ENCODE peak calls at places on chromosomes 12 and 14, in eight cellular contexts. P, E, O, Z, R, V, T and I are unnamed samples.

GRCh38 chr12:124686001-124686884 is 118.8 kb upstream of the NCOR2 start:
- DNase-seq in R (peak; percentile 90), E (no peak), O (no peak), V (peak; percentile 44), Z (no peak), T (no peak), P (peak; percentile 93), I (no peak)

GRCh38 chr12:105220150-105220928 is 15.6 kb downstream of the APPL2 start:
- DNase-seq in V (no peak), T (no peak), Z (no peak), O (no peak), P (no peak), R (no peak), E (no peak), I (no peak)

GRCh38 chr14:59087240-59087639 is 101.2 kb upstream of the DAAM1 start:
- DNase-seq in Z (no peak), P (no peak), R (no peak), E (no peak), O (no peak), V (no peak), T (no peak), I (no peak)

GRCh38 chr12:131755305-131756113 is 44.6 kb downstream of the SFSWAP start:
- DNase-seq in V (peak; percentile 34), P (peak; percentile 10), T (peak; percentile 45), R (peak; percentile 9), Z (no peak), E (no peak), O (peak; percentile 53), I (no peak)

GRCh38 chr12:114209852-114210251 is 196.1 kb downstream of the TBX5 start:
- DNase-seq in P (no peak), V (no peak), Z (no peak), O (no peak), T (no peak), R (no peak), E (no peak), I (no peak)

GRCh38 chr14:59836116-59836515 is 34.5 kb downstream of the RTN1 start:
- DNase-seq in V (no peak), P (peak; percentile 4), R (no peak), E (no peak), O (no peak), Z (no peak), T (no peak), I (no peak)

GRCh38 chr14:95339301-95339865 is 19.7 kb upstream of the CLMN start:
- DNase-seq in Z (no peak), R (no peak), E (peak; percentile 86), V (no peak), P (no peak), T (no peak), O (no peak), I (no peak)

GRCh38 chr12:63882844-63883243 is 38.3 kb downstream of the SRGAP1 start:
- DNase-seq in R (no peak), E (no peak), V (no peak), P (no peak), Z (no peak), T (peak; percentile 84), O (no peak), I (peak; percentile 2)

GRCh38 chr12:131368073-131369071 is 342.5 kb upstream of the SFSWAP start:
- DNase-seq in Z (no peak), R (no peak), P (no peak), E (no peak), T (no peak), O (no peak), V (no peak), I (no peak)

GRCh38 chr12:69388371-69388770 is 28.8 kb downstream of the YEATS4 start:
- DNase-seq in V (peak; percentile 76), O (peak; percentile 15), Z (no peak), R (peak; percentile 62), E (no peak), P (peak; percentile 50), T (no peak), I (no peak)

GRCh38 chr12:95349291-95349690 is 124.7 kb upstream of the METAP2 start:
- DNase-seq in V (no peak), O (no peak), E (no peak), T (no peak), P (no peak), Z (no peak), R (no peak), I (no peak)

GRCh38 chr12:111322336-111323250 is 46.3 kb downstream of the PHETA1 start:
- DNase-seq in Z (peak; percentile 35), E (no peak), T (no peak), O (no peak), P (peak; percentile 84), V (no peak), R (no peak), I (peak; percentile 12)

GRCh38 chr12:78793491-78793890 is 71.1 kb upstream of the SYT1 start:
- DNase-seq in O (no peak), T (no peak), P (peak; percentile 3), R (no peak), Z (no peak), E (no peak), V (no peak), I (no peak)

GRCh38 chr14:73762375-73762822 is 48.2 kb upstream of the PNMA1 start:
- DNase-seq in O (peak; percentile 73), V (no peak), P (no peak), Z (no peak), E (peak; percentile 70), R (no peak), T (no peak), I (no peak)

GRCh38 chr12:131959641-131960589 is 10.2 kb downstream of the EP400 start:
- DNase-seq in R (no peak), E (no peak), Z (no peak), O (no peak), T (no peak), V (no peak), P (no peak), I (no peak)

GRCh38 chr14:64506751-64507150 is 2.2 kb downstream of the ZBTB1 start:
- DNase-seq in T (no peak), V (no peak), P (no peak), E (no peak), O (no peak), R (no peak), Z (no peak), I (no peak)

GRCh38 chr14:24062216-24062980 is 9.0 kb upstream of the CPNE6 start:
- DNase-seq in E (no peak), V (no peak), R (no peak), Z (no peak), T (no peak), P (no peak), O (no peak), I (no peak)

GRCh38 chr12:47400251-47400650 is 305.6 kb downstream of the RPAP3 start:
- DNase-seq in P (peak; percentile 71), T (no peak), E (no peak), Z (no peak), R (peak; percentile 76), O (no peak), V (no peak), I (no peak)

GRCh38 chr12:84131076-84131475 is 781.5 kb downstream of the SLC6A15 start:
- DNase-seq in Z (no peak), R (peak; percentile 59), T (no peak), V (no peak), E (no peak), P (no peak), O (no peak), I (no peak)

GRCh38 chr14:104964546-104964945 is 13.6 kb downstream of the AHNAK2 start:
- DNase-seq in E (no peak), P (no peak), R (no peak), O (no peak), V (no peak), Z (no peak), T (no peak), I (no peak)